ENCODE peak calls at places on chromosomes 6 and 20, in eight cellular contexts. B is spleen, R is body of pancreas, X is sigmoid colon, O is uterus, V is HCT116, T is gastrocnemius medialis, P is ovary. Y is an unnamed sample. For H3K27me3, the result is how much of the 10 kb centered on the place peaks cover.

GRCh38 chr6:142647436-142648389 is 297.3 kb downstream of the HIVEP2 start:
- DNase-seq in T (no peak), P (no peak), X (no peak), R (no peak), O (no peak), B (no peak), V (no peak), Y (no peak)

GRCh38 chr6:165895421-165896165 is 232.6 kb upstream of the PDE10A start:
- DNase-seq in V (no peak), R (no peak), P (no peak), B (no peak), O (no peak), T (no peak), X (no peak), Y (no peak)

GRCh38 chr20:61083431-61083830 is 168.6 kb upstream of the CDH4 start:
- DNase-seq in B (no peak), R (no peak), O (no peak), P (no peak), T (no peak), V (no peak), X (no peak), Y (no peak)

GRCh38 chr20:18805881-18806280 is 7.7 kb upstream of the SCP2D1 start:
- DNase-seq in R (no peak), B (no peak), V (no peak), T (no peak), O (no peak), P (no peak), X (no peak), Y (no peak)

GRCh38 chr6:138287144-138287955 is 69.1 kb upstream of the PBOV1 start:
- DNase-seq in V (peak), B (peak), T (no peak), X (no peak), P (no peak), R (peak), O (no peak), Y (peak)

GRCh38 chr6:3138341-3138740 is 19.0 kb downstream of the TUBB2A start:
- DNase-seq in O (no peak), B (no peak), V (no peak), X (no peak), R (no peak), T (no peak), P (no peak), Y (no peak)

GRCh38 chr6:15913573-15913972 is 215.3 kb upstream of the MYLIP start:
- DNase-seq in R (no peak), B (no peak), X (no peak), O (no peak), T (no peak), P (no peak), V (no peak), Y (no peak)

GRCh38 chr6:107866606-107867301 is 42.6 kb upstream of the SCML4 start:
- DNase-seq in V (peak), X (no peak), O (no peak), B (no peak), P (no peak), T (no peak), R (no peak), Y (no peak)

GRCh38 chr6:3654898-3655297 is 96.6 kb downstream of the PXDC1 start:
- DNase-seq in P (no peak), B (no peak), V (no peak), T (no peak), X (no peak), O (no peak), R (no peak), Y (no peak)

GRCh38 chr6:46380152-46380807 is 111.0 kb downstream of the RCAN2 start:
- DNase-seq in X (no peak), R (no peak), V (no peak), P (no peak), B (no peak), O (no peak), T (no peak), Y (no peak)

GRCh38 chr6:115873901-115874300 is 186.8 kb downstream of the FRK start:
- DNase-seq in O (no peak), P (no peak), T (no peak), V (no peak), X (no peak), B (no peak), R (no peak), Y (no peak)

GRCh38 chr6:30378290-30378937 is 33.5 kb downstream of the RPP21 start:
- DNase-seq in O (no peak), X (no peak), R (no peak), T (no peak), V (no peak), B (no peak), P (no peak), Y (no peak)

GRCh38 chr6:108697646-108698161 is 137.0 kb downstream of the FOXO3 start:
- DNase-seq in B (no peak), P (no peak), T (no peak), O (no peak), V (no peak), R (no peak), X (no peak), Y (no peak)

GRCh38 chr6:57224769-57225515 is 2.8 kb upstream of the RAB23 start:
- DNase-seq in X (no peak), T (no peak), P (no peak), B (no peak), O (peak), V (no peak), R (no peak), Y (no peak)

GRCh38 chr20:23217023-23217422 is 130.9 kb upstream of the CD93 start:
- DNase-seq in P (no peak), X (no peak), O (no peak), V (no peak), T (no peak), B (no peak), R (no peak), Y (no peak)

GRCh38 chr6:28658475-28659249 is 133.0 kb downstream of the GPX5 start:
- DNase-seq in X (no peak), O (no peak), T (no peak), B (no peak), V (no peak), P (no peak), R (no peak), Y (no peak)

GRCh38 chr6:13487122-13488014 is at the start of gene GFOD1:
- DNase-seq in P (peak), V (peak), X (peak), R (peak), O (peak), T (peak), B (peak), Y (peak)

GRCh38 chr6:39980839-39981580 is 46.7 kb upstream of the MOCS1 start:
- DNase-seq in T (no peak), X (no peak), V (peak), B (no peak), P (no peak), R (peak), O (peak), Y (no peak)

GRCh38 chr6:137234505-137234863 is 15.3 kb upstream of the IFNGR1 start:
- DNase-seq in O (no peak), T (no peak), B (no peak), P (no peak), R (no peak), X (no peak), V (no peak), Y (no peak)

GRCh38 chr20:56554869-56555268 is 21.8 kb downstream of the FAM209B start:
- DNase-seq in X (no peak), O (peak), V (peak), P (peak), R (peak), B (no peak), T (peak), Y (peak)

GRCh38 chr6:170178561-170179477 is 112.1 kb downstream of the DLL1 start:
- DNase-seq in P (no peak), B (peak), X (peak), T (peak), R (peak), O (peak), V (no peak), Y (peak)

GRCh38 chr6:151391021-151391470 is 313 bp downstream of the ZBTB2 start:
- DNase-seq in R (peak), B (peak), V (no peak), O (peak), P (peak), T (peak), X (peak), Y (peak)

GRCh38 chr6:73521351-73522254 is 771 bp upstream of the EEF1A1 start:
- DNase-seq in X (peak), V (no peak), P (peak), O (peak), B (peak), R (peak), T (peak), Y (peak)

GRCh38 chr6:43921548-43922422 is 151.8 kb downstream of the VEGFA start:
- DNase-seq in R (no peak), X (peak), V (no peak), P (no peak), B (peak), O (no peak), T (no peak), Y (no peak)

GRCh38 chr6:32843321-32843978 is 397 bp downstream of the PSMB8 start:
- DNase-seq in P (no peak), O (no peak), R (no peak), B (peak), T (no peak), X (no peak), V (no peak), Y (no peak)

GRCh38 chr6:41036188-41036587 is 2.8 kb downstream of the UNC5CL start:
- DNase-seq in R (peak), V (peak), T (no peak), X (no peak), B (no peak), O (no peak), P (no peak), Y (no peak)

GRCh38 chr20:21705466-21706344 is at the start of gene PAX1:
- DNase-seq in X (no peak), P (no peak), O (no peak), V (no peak), B (peak), R (no peak), T (no peak), Y (peak)

GRCh38 chr6:46098678-46099077 is 31.1 kb upstream of the ENPP4 start:
- DNase-seq in V (peak), O (no peak), P (no peak), T (no peak), X (no peak), B (no peak), R (peak), Y (peak)

GRCh38 chr6:15375018-15375417 is 129.1 kb downstream of the JARID2 start:
- DNase-seq in X (no peak), V (no peak), P (no peak), B (no peak), R (no peak), O (no peak), T (no peak), Y (no peak)

GRCh38 chr20:56380375-56380774 is 11.6 kb downstream of the AURKA start:
- DNase-seq in P (no peak), T (no peak), B (no peak), R (no peak), O (no peak), V (no peak), X (no peak), Y (no peak)

GRCh38 chr6:159360306-159360705 is 191.1 kb downstream of the FNDC1 start:
- DNase-seq in P (no peak), B (no peak), T (peak), X (no peak), V (no peak), R (no peak), O (no peak), Y (no peak)

GRCh38 chr6:141562181-141562800 is 570.4 kb upstream of the GJE1 start:
- DNase-seq in O (no peak), P (peak), T (no peak), V (no peak), R (no peak), X (peak), B (peak), Y (peak)

GRCh38 chr6:113879186-113880096 is 22.3 kb downstream of the MARCKS start:
- DNase-seq in V (peak), B (no peak), P (peak), R (peak), T (peak), X (peak), O (peak), Y (no peak)

GRCh38 chr6:27375613-27376079 is 12.9 kb upstream of the ZNF391 start:
- DNase-seq in R (no peak), V (no peak), O (no peak), X (no peak), T (no peak), P (no peak), B (no peak), Y (no peak)

GRCh38 chr6:117311310-117311709 is 46.0 kb downstream of the VGLL2 start:
- DNase-seq in P (no peak), O (no peak), V (no peak), X (no peak), R (no peak), B (no peak), T (no peak), Y (no peak)

GRCh38 chr20:44033873-44034272 is 119.2 kb downstream of the TOX2 start:
- DNase-seq in R (no peak), V (no peak), X (peak), O (no peak), T (no peak), P (no peak), B (peak), Y (no peak)
- H3K27me3 ChIP-seq in R (under half), V (under half), X (under half), O (under half), T (under half), P (under half), B (under half), Y (under half)

GRCh38 chr6:53357576-53358343 is 9.0 kb upstream of the ELOVL5 start:
- DNase-seq in O (no peak), R (no peak), X (no peak), T (no peak), V (no peak), B (no peak), P (no peak), Y (no peak)

GRCh38 chr6:53359843-53360834 is 11.4 kb upstream of the ELOVL5 start:
- DNase-seq in T (no peak), X (no peak), O (no peak), B (no peak), V (no peak), R (no peak), P (no peak), Y (no peak)

GRCh38 chr6:53361549-53362031 is 12.8 kb upstream of the ELOVL5 start:
- DNase-seq in B (no peak), O (no peak), T (no peak), P (no peak), V (no peak), R (peak), X (no peak), Y (peak)

GRCh38 chr6:53358440-53359087 is 9.8 kb upstream of the ELOVL5 start:
- DNase-seq in P (no peak), V (no peak), R (no peak), O (no peak), T (no peak), B (peak), X (no peak), Y (no peak)

DNA sequence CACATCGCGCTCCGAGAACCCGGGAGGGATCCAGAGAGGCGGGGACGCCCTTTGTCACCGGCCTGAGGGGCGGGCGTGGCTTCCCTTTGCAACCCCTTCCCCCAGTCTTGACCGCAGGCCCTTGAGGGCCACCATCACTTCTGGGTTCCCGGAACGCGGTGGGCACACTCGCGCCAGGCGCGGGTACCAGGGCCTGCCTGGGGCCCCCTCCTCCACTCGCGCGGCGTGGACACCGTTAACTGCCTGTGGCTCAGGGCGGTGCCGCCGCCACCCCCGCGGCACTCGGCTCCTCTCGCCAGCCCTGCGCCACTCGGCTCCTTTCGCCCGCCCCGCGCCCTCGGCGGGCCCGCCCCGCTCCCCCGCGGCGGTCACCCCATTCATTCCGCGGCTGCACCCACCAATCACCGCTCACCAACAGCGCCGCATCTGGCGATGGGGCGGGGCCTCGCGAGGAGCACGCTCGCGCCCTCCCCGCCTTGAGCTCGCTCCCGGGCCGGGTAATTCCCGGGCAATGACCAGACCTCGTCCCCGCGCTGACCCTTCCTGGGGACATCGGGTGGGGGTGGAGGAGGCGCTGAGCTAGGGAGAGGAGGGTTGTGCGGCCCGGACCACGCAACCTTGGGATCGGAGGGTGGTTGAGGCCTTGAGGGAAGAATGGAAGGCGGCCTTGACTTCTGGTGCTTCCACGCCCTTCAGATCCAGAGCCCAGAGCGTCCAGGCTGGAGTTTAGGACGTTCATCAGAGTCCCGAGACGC is 10.5 kb upstream of the ELOVL5 start:
- DNase-seq in X (peak), P (peak), R (peak), T (peak), O (peak), B (peak), V (peak), Y (peak)
- TF ChIP-seq POLR2A in X (peak), P (peak), R (peak), T (peak), O (peak), B (peak), V (peak), Y (peak)

GRCh38 chr20:38724603-38725457 is 544 bp downstream of the SLC32A1 start:
- DNase-seq in T (no peak), P (no peak), R (no peak), V (no peak), B (no peak), X (no peak), O (no peak), Y (no peak)

GRCh38 chr20:38725458-38725958 is 1.2 kb downstream of the SLC32A1 start:
- DNase-seq in T (no peak), B (no peak), R (no peak), P (no peak), V (no peak), O (no peak), X (no peak), Y (no peak)

GRCh38 chr20:38727602-38728236 is 3.4 kb downstream of the SLC32A1 start:
- DNase-seq in O (no peak), X (no peak), V (no peak), P (no peak), R (no peak), T (no peak), B (no peak), Y (peak)

GRCh38 chr20:38726849-38727601 is 2.7 kb downstream of the SLC32A1 start:
- DNase-seq in V (no peak), O (no peak), T (no peak), P (no peak), R (no peak), X (no peak), B (no peak), Y (no peak)

DNA sequence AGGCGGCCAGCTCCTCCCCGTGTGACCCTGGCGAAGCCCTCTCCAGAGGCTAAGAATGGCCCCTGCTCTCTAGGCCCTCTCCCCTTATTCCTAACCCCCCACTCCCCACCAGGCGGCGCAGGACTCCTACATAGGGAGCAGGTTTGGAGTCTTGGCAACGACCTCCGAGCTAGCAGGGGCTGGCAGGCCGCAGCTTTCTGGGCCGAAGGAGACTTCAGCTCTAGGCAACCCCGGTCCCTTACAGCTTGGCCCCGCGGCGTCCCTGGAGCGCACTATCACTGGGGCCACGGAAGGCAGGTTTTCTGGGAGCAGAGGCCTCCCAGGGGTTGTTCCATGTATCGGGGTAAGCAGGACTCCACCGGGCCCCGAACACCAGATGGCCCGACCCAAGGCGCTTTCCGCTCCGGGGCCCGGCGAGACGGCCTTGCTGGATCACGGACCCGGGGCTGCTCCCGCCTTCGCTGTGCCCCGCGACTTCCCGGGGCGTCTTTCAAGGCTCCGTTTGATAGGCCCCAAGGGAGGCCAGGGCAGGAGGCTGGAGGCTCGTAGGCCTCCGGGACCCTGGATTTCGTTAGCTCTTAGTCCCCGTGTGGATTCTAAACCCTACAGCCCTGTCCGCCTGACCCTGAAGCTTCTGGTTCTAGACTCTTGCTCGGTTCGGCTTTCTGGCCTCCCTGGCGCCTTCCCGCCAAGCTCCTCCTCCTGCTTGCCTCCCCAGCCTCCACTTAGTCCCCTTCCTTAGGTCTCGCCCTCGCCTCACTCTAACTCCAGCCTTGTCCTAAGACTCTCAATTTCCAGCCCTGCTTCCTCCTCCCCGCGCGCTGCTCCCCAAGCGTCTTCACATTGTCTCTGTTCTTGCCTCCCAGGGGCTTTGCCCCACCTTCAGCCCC is 1.9 kb downstream of the SLC32A1 start:
- DNase-seq in P (no peak), T (no peak), V (no peak), O (peak), X (no peak), B (no peak), R (peak), Y (peak)
- H3K27me3 ChIP-seq in P (under half), T (half or more), V (under half), O (half or more), X (half or more), B (half or more), R (half or more), Y (under half)

GRCh38 chr6:82248233-82248735 is 740 bp upstream of the IBTK start:
- DNase-seq in R (peak), O (no peak), B (peak), P (no peak), V (peak), X (no peak), T (no peak), Y (no peak)
- TF ChIP-seq POLR2A in R (no peak), O (no peak), B (no peak), P (no peak), V (no peak), X (no peak), T (no peak), Y (no peak)

DNA sequence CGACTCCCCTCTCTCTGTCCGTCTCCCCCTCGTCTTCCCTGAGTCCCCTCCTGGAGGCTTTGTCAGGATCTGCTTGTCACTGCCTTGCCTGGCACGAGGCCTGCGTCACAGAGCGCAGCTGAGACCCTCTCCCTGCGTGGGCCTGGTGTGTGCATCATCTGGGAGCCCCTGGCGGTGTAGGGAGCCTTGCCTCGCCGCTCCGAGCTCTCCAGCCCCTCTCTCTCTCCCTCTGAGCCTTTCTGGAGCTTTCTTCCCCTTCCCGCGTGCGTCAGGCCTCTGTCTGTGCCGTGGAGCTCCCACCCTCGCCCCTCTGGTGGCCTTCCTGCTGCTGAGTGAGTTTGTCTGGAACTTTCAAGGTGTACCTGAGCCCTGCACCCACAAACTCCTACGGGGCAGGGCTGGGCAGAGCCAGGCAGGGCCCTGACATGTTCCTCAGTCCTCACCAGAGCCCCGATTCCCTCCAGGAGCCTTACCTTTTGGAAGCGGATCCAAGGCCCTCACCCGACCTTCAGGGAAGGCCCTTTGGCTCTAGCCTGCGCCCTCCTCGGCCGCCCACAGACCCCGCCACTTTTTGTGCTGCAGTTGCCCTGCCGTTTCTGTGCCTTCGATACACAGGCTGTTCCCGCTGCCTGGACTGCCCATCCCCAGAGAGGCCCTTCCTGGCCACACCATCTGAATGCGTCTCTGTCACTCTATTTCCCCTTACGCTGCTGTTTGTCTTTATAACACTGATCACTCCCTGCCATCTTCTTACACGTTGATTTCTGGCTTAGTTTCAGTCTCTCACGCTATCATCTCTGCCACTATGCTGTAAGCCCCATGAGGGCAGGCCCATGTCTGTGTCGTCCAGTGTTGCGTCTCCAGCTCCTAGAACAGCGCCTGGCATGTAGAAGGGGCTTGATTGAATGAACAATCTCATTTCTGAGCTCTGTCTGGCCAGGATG is 70.5 kb downstream of the SRC start:
- DNase-seq in P (no peak), R (no peak), T (no peak), O (no peak), B (no peak), X (no peak), V (no peak), Y (no peak)
- H3K27me3 ChIP-seq in P (under half), R (under half), T (under half), O (under half), B (under half), X (under half), V (under half), Y (under half)